ENCODE peak calls at places on chromosomes 5 and 9, in six cellular contexts. W, D, R, M, Y and A are unnamed samples.

GRCh38 chr5:95899040-95899439 is 62.6 kb downstream of the ELL2 start:
- DNase-seq in M (no peak), Y (no peak), R (no peak), W (no peak), D (no peak), A (no peak)

GRCh38 chr5:81269751-81270686 is 31.4 kb upstream of the ZCCHC9 start:
- DNase-seq in D (no peak), M (no peak), Y (no peak), W (no peak), R (peak), A (no peak)

GRCh38 chr5:103232393-103232999 is 26.1 kb upstream of the MACIR start:
- DNase-seq in W (peak), D (no peak), M (no peak), R (peak), Y (peak), A (no peak)

GRCh38 chr5:107352576-107352975 is 318.2 kb downstream of the EFNA5 start:
- DNase-seq in Y (no peak), D (no peak), R (peak), W (no peak), M (no peak), A (no peak)

GRCh38 chr9:122218070-122218884 is 10.5 kb downstream of the LHX6 start:
- DNase-seq in R (no peak), W (peak), D (no peak), Y (no peak), M (no peak), A (no peak)

GRCh38 chr5:134084166-134084565 is 30.3 kb upstream of the TCF7 start:
- DNase-seq in M (no peak), W (no peak), D (no peak), Y (no peak), R (no peak), A (peak)

GRCh38 chr5:179699640-179700298 is 1.0 kb downstream of the CANX start:
- DNase-seq in W (peak), R (peak), D (peak), M (no peak), Y (peak), A (peak)

GRCh38 chr9:12973702-12974101 is 198.9 kb downstream of the LURAP1L start:
- DNase-seq in D (no peak), R (no peak), M (no peak), Y (no peak), W (no peak), A (no peak)

GRCh38 chr9:134046894-134047681 is 20.7 kb downstream of the BRD3 start:
- DNase-seq in R (no peak), M (no peak), D (no peak), Y (no peak), W (no peak), A (no peak)